ENCODE peak calls at places on chromosomes 11 and 22, in six cellular contexts. One of them, this sample, is unnamed.

GRCh38 chr11:47185305-47186075 is 744 bp downstream of the PACSIN3 start:
- DNase-seq in uterus: peak; percentile 70
- DNase-seq in DND-41: no peak
- DNase-seq in transverse colon: peak; percentile 39
- DNase-seq in lower lobe of right lung: peak; percentile 84
- DNase-seq in foreskin fibroblast: peak; percentile 83
- DNase-seq in this sample: peak; percentile 71

GRCh38 chr11:108496643-108497256 is 1.4 kb downstream of the POGLUT3 start:
- DNase-seq in transverse colon: no peak
- DNase-seq in foreskin fibroblast: peak; percentile 50
- DNase-seq in lower lobe of right lung: no peak
- DNase-seq in uterus: no peak
- DNase-seq in DND-41: no peak
- DNase-seq in this sample: no peak

GRCh38 chr11:105274631-105275030 is 135.1 kb upstream of the CARD18 start:
- DNase-seq in uterus: no peak
- DNase-seq in transverse colon: no peak
- DNase-seq in foreskin fibroblast: peak; percentile 51
- DNase-seq in lower lobe of right lung: no peak
- DNase-seq in DND-41: no peak
- DNase-seq in this sample: no peak

GRCh38 chr22:43448048-43448447 is 36.2 kb downstream of the MPPED1 start:
- DNase-seq in transverse colon: no peak
- DNase-seq in foreskin fibroblast: no peak
- DNase-seq in uterus: no peak
- DNase-seq in DND-41: no peak
- DNase-seq in lower lobe of right lung: no peak
- DNase-seq in this sample: no peak

GRCh38 chr22:38718414-38718813 is 12.7 kb downstream of the GTPBP1 start:
- DNase-seq in uterus: peak; percentile 64
- DNase-seq in foreskin fibroblast: peak; percentile 91
- DNase-seq in transverse colon: peak; percentile 79
- DNase-seq in DND-41: no peak
- DNase-seq in lower lobe of right lung: peak; percentile 73
- DNase-seq in this sample: peak; percentile 77

GRCh38 chr11:119166368-119167076 is 2.0 kb upstream of the NLRX1 start:
- DNase-seq in foreskin fibroblast: peak; percentile 76
- DNase-seq in lower lobe of right lung: peak; percentile 6
- DNase-seq in transverse colon: no peak
- DNase-seq in uterus: no peak
- DNase-seq in DND-41: no peak
- DNase-seq in this sample: peak; percentile 34

GRCh38 chr22:39612811-39613548 is 42.4 kb downstream of the CACNA1I start:
- DNase-seq in transverse colon: no peak
- DNase-seq in DND-41: no peak
- DNase-seq in lower lobe of right lung: no peak
- DNase-seq in uterus: no peak
- DNase-seq in foreskin fibroblast: no peak
- DNase-seq in this sample: no peak

GRCh38 chr22:37643225-37643847 is 3.9 kb downstream of the SH3BP1 start:
- DNase-seq in DND-41: peak; percentile 86
- DNase-seq in foreskin fibroblast: peak; percentile 88
- DNase-seq in lower lobe of right lung: peak; percentile 90
- DNase-seq in uterus: peak; percentile 86
- DNase-seq in transverse colon: peak; percentile 93
- DNase-seq in this sample: peak; percentile 92

GRCh38 chr11:80562726-80563125 is 1121.9 kb upstream of the TENM4 start:
- DNase-seq in foreskin fibroblast: no peak
- DNase-seq in DND-41: no peak
- DNase-seq in lower lobe of right lung: no peak
- DNase-seq in transverse colon: no peak
- DNase-seq in uterus: no peak
- DNase-seq in this sample: no peak

DNA sequence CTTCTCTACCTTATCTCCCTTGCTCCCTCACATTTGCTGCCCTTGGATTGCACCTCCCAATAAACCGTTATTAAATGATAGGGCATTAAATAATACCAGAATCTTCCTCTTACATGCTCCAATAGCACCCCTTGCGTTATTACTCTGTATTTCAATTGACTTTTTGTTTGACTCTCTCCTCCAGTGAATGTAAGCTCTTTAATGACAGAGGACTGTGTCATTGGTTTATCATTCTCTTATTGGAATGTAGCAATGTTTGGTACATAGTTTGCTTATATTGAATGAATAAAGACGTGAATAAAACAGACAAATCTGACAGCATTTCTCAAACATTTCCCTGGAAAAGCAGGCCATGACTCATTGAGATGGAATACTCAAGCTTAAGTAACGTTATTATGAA is 8.7 kb upstream of the MPEG1 start:
- DNase-seq in transverse colon: no peak
- DNase-seq in lower lobe of right lung: no peak
- DNase-seq in uterus: no peak
- DNase-seq in foreskin fibroblast: peak; percentile 68
- DNase-seq in DND-41: no peak
- DNase-seq in this sample: no peak
- TF ChIP-seq CTCF in transverse colon: no peak
- TF ChIP-seq CTCF in lower lobe of right lung: no peak
- TF ChIP-seq CTCF in uterus: no peak
- TF ChIP-seq CTCF in foreskin fibroblast: no peak
- TF ChIP-seq CTCF in DND-41: no peak
- TF ChIP-seq CTCF in this sample: no peak

DNA sequence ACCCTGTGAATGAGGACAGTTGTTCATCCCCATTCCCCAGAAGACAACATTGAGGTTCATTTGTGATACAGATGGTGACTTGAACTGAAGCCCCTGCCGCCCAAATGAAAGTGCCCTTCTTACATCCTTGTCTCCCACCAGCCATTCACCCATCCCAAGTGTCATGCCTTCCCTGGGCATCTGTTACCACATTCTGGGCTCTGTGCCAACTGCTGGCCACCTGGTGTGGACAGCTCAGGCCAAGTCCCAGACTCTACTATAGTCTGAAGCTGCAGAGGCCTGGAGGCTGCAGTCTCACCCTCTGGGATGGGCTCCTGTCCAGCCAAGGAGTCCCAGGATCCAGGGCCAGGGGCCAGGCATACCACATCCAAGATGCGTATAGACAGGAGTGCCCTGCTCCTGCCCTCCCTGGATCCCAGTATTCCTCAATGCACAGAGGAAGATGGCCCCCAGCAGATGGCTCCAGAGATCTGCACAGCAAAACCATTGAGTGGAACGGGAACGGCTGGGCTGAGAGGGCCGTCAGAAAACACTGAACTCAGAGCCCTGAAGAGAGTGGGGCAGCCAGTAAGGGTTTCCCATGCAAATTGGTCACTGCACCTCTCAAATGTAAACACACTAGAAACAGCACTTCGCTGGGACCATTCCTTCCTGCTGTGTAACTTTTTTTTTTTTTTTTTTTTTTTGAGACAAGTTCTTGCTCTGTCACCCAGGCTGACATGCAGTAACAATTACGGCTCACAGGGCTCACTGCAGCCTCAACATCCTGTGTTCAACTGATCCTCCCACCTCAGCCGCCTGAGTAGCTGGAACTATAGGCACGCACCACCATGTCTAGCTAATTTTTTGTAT is 22.8 kb downstream of the ARRB1 start:
- DNase-seq in foreskin fibroblast: peak; percentile 89
- DNase-seq in DND-41: peak; percentile 84
- DNase-seq in uterus: peak; percentile 63
- DNase-seq in lower lobe of right lung: peak; percentile 86
- DNase-seq in transverse colon: peak; percentile 85
- DNase-seq in this sample: peak; percentile 67
- TF ChIP-seq CTCF in foreskin fibroblast: peak; percentile 88
- TF ChIP-seq CTCF in DND-41: peak; percentile 85
- TF ChIP-seq CTCF in uterus: peak; percentile 78
- TF ChIP-seq CTCF in lower lobe of right lung: peak; percentile 72
- TF ChIP-seq CTCF in transverse colon: peak; percentile 64
- TF ChIP-seq CTCF in this sample: peak; percentile 71

GRCh38 chr11:61816736-61817455 is at the start of gene FADS1:
- DNase-seq in transverse colon: peak; percentile 83
- DNase-seq in lower lobe of right lung: peak; percentile 97
- DNase-seq in foreskin fibroblast: peak; percentile 99
- DNase-seq in uterus: peak; percentile 93
- DNase-seq in DND-41: peak; percentile 97
- DNase-seq in this sample: peak; percentile 97
- TF ChIP-seq CTCF in transverse colon: peak; percentile 31
- TF ChIP-seq CTCF in lower lobe of right lung: peak; percentile 69
- TF ChIP-seq CTCF in foreskin fibroblast: peak; percentile 46
- TF ChIP-seq CTCF in uterus: peak; percentile 57
- TF ChIP-seq CTCF in DND-41: peak; percentile 75
- TF ChIP-seq CTCF in this sample: peak; percentile 63

GRCh38 chr22:26797910-26798309 is 140.5 kb downstream of the MIAT start:
- DNase-seq in DND-41: no peak
- DNase-seq in transverse colon: no peak
- DNase-seq in lower lobe of right lung: no peak
- DNase-seq in foreskin fibroblast: no peak
- DNase-seq in uterus: no peak
- DNase-seq in this sample: no peak
- TF ChIP-seq CTCF in DND-41: peak; percentile 30
- TF ChIP-seq CTCF in transverse colon: no peak
- TF ChIP-seq CTCF in lower lobe of right lung: no peak
- TF ChIP-seq CTCF in foreskin fibroblast: no peak
- TF ChIP-seq CTCF in uterus: no peak
- TF ChIP-seq CTCF in this sample: no peak

GRCh38 chr11:132559371-132560036 is 972.8 kb downstream of the OPCML start:
- DNase-seq in lower lobe of right lung: no peak
- DNase-seq in uterus: no peak
- DNase-seq in transverse colon: no peak
- DNase-seq in foreskin fibroblast: peak; percentile 28
- DNase-seq in DND-41: no peak
- DNase-seq in this sample: no peak
- TF ChIP-seq CTCF in lower lobe of right lung: no peak
- TF ChIP-seq CTCF in uterus: no peak
- TF ChIP-seq CTCF in transverse colon: no peak
- TF ChIP-seq CTCF in foreskin fibroblast: no peak
- TF ChIP-seq CTCF in DND-41: no peak
- TF ChIP-seq CTCF in this sample: no peak

GRCh38 chr11:131025020-131025419 is 108.7 kb upstream of the SNX19 start:
- DNase-seq in foreskin fibroblast: peak; percentile 78
- DNase-seq in uterus: no peak
- DNase-seq in lower lobe of right lung: no peak
- DNase-seq in transverse colon: no peak
- DNase-seq in DND-41: no peak
- DNase-seq in this sample: no peak
- TF ChIP-seq CTCF in foreskin fibroblast: peak; percentile 73
- TF ChIP-seq CTCF in uterus: no peak
- TF ChIP-seq CTCF in lower lobe of right lung: no peak
- TF ChIP-seq CTCF in transverse colon: no peak
- TF ChIP-seq CTCF in DND-41: peak; percentile 54
- TF ChIP-seq CTCF in this sample: no peak